ENCODE peak calls at places on chromosomes 1 and 21, in six cellular contexts. W, R, O, E, T and J are unnamed samples.

GRCh38 chr1:2801535-2802291 is at the start of gene TTC34:
- DNase-seq in R (no peak), E (peak), O (no peak), T (no peak), W (no peak), J (no peak)

GRCh38 chr21:36509966-36510742 is 30.2 kb upstream of the CLDN14 start:
- DNase-seq in O (no peak), T (no peak), R (no peak), E (no peak), W (no peak), J (no peak)

GRCh38 chr1:17125756-17126237 is 6.5 kb upstream of the PADI2 start:
- DNase-seq in R (peak), W (peak), E (peak), T (peak), O (peak), J (peak)

GRCh38 chr1:33036051-33036525 is 595 bp downstream of the AK2 start:
- DNase-seq in T (no peak), R (no peak), W (no peak), E (no peak), O (no peak), J (no peak)

GRCh38 chr1:118989878-118990378 is 1.8 kb upstream of the TBX15 start:
- DNase-seq in R (no peak), O (no peak), E (no peak), W (peak), T (no peak), J (no peak)

GRCh38 chr1:30982937-30983336 is 74.4 kb upstream of the SDC3 start:
- DNase-seq in R (no peak), T (no peak), E (no peak), O (peak), W (peak), J (no peak)

GRCh38 chr1:93614550-93615200 is 67.0 kb downstream of the BCAR3 start:
- DNase-seq in R (peak), W (no peak), O (no peak), T (no peak), E (no peak), J (no peak)

GRCh38 chr1:177706977-177707376 is 262.9 kb downstream of the SEC16B start:
- DNase-seq in T (no peak), O (no peak), R (no peak), W (no peak), E (no peak), J (no peak)

GRCh38 chr1:230939806-230940489 is 38.7 kb downstream of the TTC13 start:
- DNase-seq in O (no peak), T (no peak), R (no peak), E (no peak), W (no peak), J (no peak)